ENCODE peak calls at places on chromosomes 2 and 18, in nine cellular contexts. R is K562; C is dorsolateral prefrontal cortex; Q is CD4-positive, alpha-beta memory T cell; B is lung microvascular endothelial cell; K is GM12864; X is activated naive CD8-positive, alpha-beta T cell treated with anti-CD3 and anti-CD28 coated beads for 36 hours; E is EH; U is psoas muscle. S is an unnamed sample.

GRCh38 chr2:239630618-239631286 is 229.9 kb upstream of the HDAC4 start:
- DNase-seq in E (peak), Q (no peak), K (no peak), R (no peak), C (no peak), B (no peak), U (peak), X (no peak), S (no peak)

GRCh38 chr2:159157361-159158045 is 129.0 kb downstream of the WDSUB1 start:
- DNase-seq in U (no peak), X (peak), R (no peak), C (no peak), K (no peak), B (peak), Q (no peak), E (peak), S (no peak)

GRCh38 chr2:26630235-26630634 is 10.9 kb downstream of the CIB4 start:
- DNase-seq in X (no peak), U (no peak), E (no peak), K (no peak), B (no peak), R (no peak), Q (no peak), C (no peak), S (no peak)

GRCh38 chr2:13543550-13543949 is 826.8 kb downstream of the TRIB2 start:
- DNase-seq in X (no peak), Q (no peak), B (no peak), K (no peak), C (no peak), R (no peak), U (no peak), E (no peak), S (no peak)

GRCh38 chr18:21513292-21513691 is 87.2 kb downstream of the ESCO1 start:
- DNase-seq in E (peak), U (no peak), Q (no peak), R (no peak), X (no peak), B (peak), C (no peak), K (no peak), S (no peak)

GRCh38 chr2:168717790-168718502 is 84.5 kb upstream of the NOSTRIN start:
- DNase-seq in K (no peak), Q (no peak), B (no peak), C (no peak), R (no peak), E (peak), X (no peak), U (no peak), S (no peak)

GRCh38 chr18:56148373-56148772 is 490.0 kb downstream of the TXNL1 start:
- DNase-seq in E (peak), U (no peak), Q (no peak), X (peak), B (no peak), R (no peak), K (no peak), C (no peak), S (no peak)

GRCh38 chr2:105388971-105389381 is 9.9 kb downstream of the FHL2 start:
- DNase-seq in E (peak), C (no peak), Q (no peak), R (no peak), B (peak), U (no peak), K (no peak), X (no peak), S (no peak)

GRCh38 chr2:221780281-221780688 is 208.2 kb upstream of the EPHA4 start:
- DNase-seq in R (no peak), B (peak), C (no peak), K (no peak), X (no peak), E (no peak), U (no peak), Q (no peak), S (no peak)

GRCh38 chr2:96553176-96553956 is 16.8 kb downstream of the ARID5A start:
- DNase-seq in K (no peak), C (no peak), B (no peak), E (no peak), U (no peak), R (no peak), Q (no peak), X (no peak), S (no peak)

GRCh38 chr2:120740765-120741513 is 5.3 kb downstream of the GLI2 start:
- DNase-seq in E (no peak), U (no peak), C (no peak), X (no peak), B (no peak), R (no peak), Q (no peak), K (no peak), S (no peak)

GRCh38 chr2:77512521-77512920 is 9.7 kb downstream of the LRRTM4 start:
- DNase-seq in B (no peak), X (no peak), Q (no peak), U (no peak), C (no peak), E (no peak), R (no peak), K (no peak), S (no peak)

GRCh38 chr2:60676950-60677349 is 79.1 kb upstream of the PAPOLG start:
- DNase-seq in E (no peak), C (no peak), Q (no peak), K (no peak), X (no peak), U (no peak), R (no peak), B (no peak), S (no peak)

GRCh38 chr2:237934186-237934585 is 32.6 kb upstream of the UBE2F start:
- DNase-seq in U (no peak), X (no peak), C (no peak), E (no peak), R (no peak), Q (no peak), K (no peak), B (no peak), S (no peak)

GRCh38 chr18:75276813-75277628 is 66.4 kb downstream of the TSHZ1 start:
- DNase-seq in C (no peak), B (peak), X (no peak), U (no peak), E (peak), Q (no peak), R (no peak), K (no peak), S (no peak)

S was measured in SHP77.